ENCODE peak calls at places on chromosome 5, in seven cellular contexts. I, H, U, F, Z, W and V are unnamed samples.

GRCh38 chr5:4643960-4644359 is 496.2 kb upstream of the ADAMTS16 start:
- DNase-seq in H (no peak), U (no peak), Z (no peak), W (no peak), F (no peak), I (no peak), V (no peak)

GRCh38 chr5:54249210-54250028 is 61.0 kb downstream of the ARL15 start:
- DNase-seq in Z (no peak), I (peak), W (peak), U (no peak), F (no peak), H (peak), V (peak)

GRCh38 chr5:89342106-89342876 is 459.3 kb upstream of the MEF2C start:
- DNase-seq in U (no peak), H (no peak), Z (no peak), W (peak), F (no peak), I (no peak), V (no peak)

GRCh38 chr5:90037646-90038045 is 371.9 kb downstream of the CETN3 start:
- DNase-seq in W (peak), F (no peak), U (no peak), H (no peak), Z (no peak), I (no peak), V (no peak)

GRCh38 chr5:60346391-60346790 is 353.6 kb downstream of the DEPDC1B start:
- DNase-seq in I (no peak), F (no peak), Z (no peak), W (no peak), H (no peak), U (no peak), V (no peak)

GRCh38 chr5:72556351-72557146 is 49.3 kb upstream of the ZNF366 start:
- DNase-seq in U (peak), F (peak), H (no peak), I (peak), W (peak), Z (no peak), V (peak)

GRCh38 chr5:61245936-61246335 is 83.7 kb upstream of the SMIM15 start:
- DNase-seq in F (no peak), H (no peak), I (no peak), U (no peak), W (no peak), Z (no peak), V (no peak)

GRCh38 chr5:55856511-55857246 is 5.5 kb downstream of the IL31RA start:
- DNase-seq in W (no peak), F (no peak), H (no peak), Z (peak), U (no peak), I (no peak), V (no peak)

GRCh38 chr5:178241688-178242231 is 9.2 kb upstream of the PHYKPL start:
- DNase-seq in U (no peak), W (no peak), F (no peak), I (no peak), Z (no peak), H (no peak), V (no peak)

GRCh38 chr5:9387879-9388278 is 158.0 kb downstream of the SEMA5A start:
- DNase-seq in Z (no peak), H (no peak), F (no peak), W (no peak), I (no peak), U (no peak), V (no peak)

GRCh38 chr5:168656633-168657032 is 77.5 kb upstream of the PANK3 start:
- DNase-seq in Z (no peak), I (no peak), F (no peak), W (peak), U (no peak), H (no peak), V (peak)

GRCh38 chr5:39224196-39224754 is 4.9 kb upstream of the FYB1 start:
- DNase-seq in I (peak), W (peak), F (no peak), H (no peak), U (no peak), Z (no peak), V (no peak)

GRCh38 chr5:155629597-155629996 is 616.0 kb downstream of the KIF4B start:
- DNase-seq in F (no peak), I (no peak), Z (no peak), H (no peak), U (no peak), W (no peak), V (no peak)

GRCh38 chr5:107271682-107272350 is 398.9 kb downstream of the EFNA5 start:
- DNase-seq in F (no peak), I (no peak), U (no peak), H (no peak), W (peak), Z (no peak), V (no peak)

GRCh38 chr5:10615693-10616092 is 51.8 kb downstream of the ANKRD33B start:
- DNase-seq in U (no peak), W (no peak), H (no peak), I (no peak), F (no peak), Z (no peak), V (no peak)